ENCODE peak calls at places on chromosomes 2 and 18, in nine cellular contexts. X is endothelial cell of umbilical vein, H is breast epithelium, B is GM23338, M is H1, F is transverse colon, L is GM12891, E is stomach, C is K562. N is an unnamed sample.
A peak's percentile ranks its signal among the peaks of the same experiment; 100 is the strongest.

GRCh38 chr2:667332-668000 is 9.7 kb downstream of the TMEM18 start:
- DNase-seq in C (peak; percentile 40), H (no peak), F (no peak), B (peak; percentile 57), M (no peak), L (no peak), X (peak; percentile 75), E (no peak), N (no peak)

GRCh38 chr2:30234180-30234971 is 3.0 kb downstream of the LBH start:
- DNase-seq in E (peak; percentile 35), H (no peak), X (peak; percentile 14), C (no peak), F (peak; percentile 30), B (peak; percentile 52), M (no peak), L (no peak), N (peak; percentile 77)

GRCh38 chr18:48808476-48808875 is 142.3 kb downstream of the SMAD7 start:
- DNase-seq in F (no peak), L (no peak), B (no peak), X (peak; percentile 37), E (no peak), C (no peak), M (no peak), H (no peak), N (no peak)

GRCh38 chr18:48433541-48433940 is 24.4 kb upstream of the ZBTB7C start:
- DNase-seq in M (no peak), F (no peak), E (no peak), X (no peak), H (no peak), C (no peak), B (no peak), L (no peak), N (no peak)

GRCh38 chr2:25341753-25342371 is at the start of gene DNMT3A:
- DNase-seq in L (peak; percentile 73), H (peak; percentile 63), B (peak; percentile 78), C (peak; percentile 78), F (peak; percentile 68), X (peak; percentile 34), E (peak; percentile 74), M (no peak), N (peak; percentile 88)

GRCh38 chr2:238895361-238895882 is 47.5 kb downstream of the TWIST2 start:
- DNase-seq in L (no peak), H (no peak), E (no peak), X (no peak), F (no peak), M (no peak), B (no peak), C (no peak), N (peak; percentile 64)

GRCh38 chr18:37762076-37762475 is 196.5 kb upstream of the CELF4 start:
- DNase-seq in H (no peak), L (no peak), F (no peak), E (no peak), C (no peak), B (no peak), X (no peak), M (no peak), N (no peak)

GRCh38 chr2:230866704-230867561 is 2.2 kb downstream of the ITM2C start:
- DNase-seq in X (peak; percentile 13), H (no peak), L (no peak), E (peak; percentile 57), C (no peak), F (peak; percentile 84), M (no peak), B (no peak), N (no peak)

GRCh38 chr2:231545105-231545902 is 15.1 kb upstream of the NMUR1 start:
- DNase-seq in B (no peak), L (peak; percentile 73), X (peak; percentile 35), F (peak; percentile 69), C (peak; percentile 45), E (peak; percentile 50), M (no peak), H (no peak), N (no peak)

GRCh38 chr2:98454500-98455235 is 10.0 kb downstream of the INPP4A start:
- DNase-seq in E (no peak), X (peak; percentile 56), F (no peak), M (no peak), B (peak; percentile 36), H (no peak), L (no peak), C (peak; percentile 74), N (peak; percentile 40)

GRCh38 chr2:129767346-129767745 is 212.1 kb upstream of the RAB6C start:
- DNase-seq in L (no peak), H (no peak), F (no peak), E (no peak), C (no peak), M (no peak), B (no peak), X (no peak), N (no peak)

GRCh38 chr2:44550571-44550970 is 188.8 kb downstream of the CAMKMT start:
- DNase-seq in L (no peak), C (no peak), X (peak; percentile 36), M (no peak), H (no peak), B (no peak), E (no peak), F (no peak), N (no peak)

GRCh38 chr2:159022019-159022418 is 53.6 kb downstream of the TANC1 start:
- DNase-seq in M (no peak), E (no peak), H (no peak), F (no peak), B (no peak), L (no peak), C (no peak), X (no peak), N (no peak)
- TF ChIP-seq POLR2AphosphoS5 in M (no peak), E (no peak), H (no peak), F (no peak), B (no peak), L (no peak), C (no peak), X (no peak), N (no peak)

GRCh38 chr18:75247601-75248421 is 37.2 kb downstream of the TSHZ1 start:
- DNase-seq in H (no peak), X (peak; percentile 86), L (no peak), C (no peak), B (no peak), M (no peak), E (no peak), F (no peak), N (no peak)
- TF ChIP-seq POLR2AphosphoS5 in H (no peak), X (no peak), L (no peak), C (no peak), B (no peak), M (no peak), E (no peak), F (peak; percentile 3), N (peak; percentile 11)

GRCh38 chr18:6886931-6887330 is 157.4 kb downstream of the ARHGAP28 start:
- DNase-seq in X (no peak), H (no peak), E (no peak), L (no peak), C (no peak), B (no peak), F (no peak), M (no peak), N (no peak)
- TF ChIP-seq POLR2AphosphoS5 in X (no peak), H (no peak), E (no peak), L (no peak), C (no peak), B (no peak), F (no peak), M (no peak), N (no peak)

GRCh38 chr18:13612111-13612997 is 114.0 kb downstream of the FAM210A start:
- DNase-seq in M (no peak), E (peak; percentile 44), X (no peak), C (no peak), H (no peak), L (no peak), B (no peak), F (peak; percentile 69), N (peak; percentile 57)
- TF ChIP-seq POLR2AphosphoS5 in M (no peak), E (no peak), X (no peak), C (no peak), H (no peak), L (peak; percentile 88), B (no peak), F (no peak), N (no peak)

DNA sequence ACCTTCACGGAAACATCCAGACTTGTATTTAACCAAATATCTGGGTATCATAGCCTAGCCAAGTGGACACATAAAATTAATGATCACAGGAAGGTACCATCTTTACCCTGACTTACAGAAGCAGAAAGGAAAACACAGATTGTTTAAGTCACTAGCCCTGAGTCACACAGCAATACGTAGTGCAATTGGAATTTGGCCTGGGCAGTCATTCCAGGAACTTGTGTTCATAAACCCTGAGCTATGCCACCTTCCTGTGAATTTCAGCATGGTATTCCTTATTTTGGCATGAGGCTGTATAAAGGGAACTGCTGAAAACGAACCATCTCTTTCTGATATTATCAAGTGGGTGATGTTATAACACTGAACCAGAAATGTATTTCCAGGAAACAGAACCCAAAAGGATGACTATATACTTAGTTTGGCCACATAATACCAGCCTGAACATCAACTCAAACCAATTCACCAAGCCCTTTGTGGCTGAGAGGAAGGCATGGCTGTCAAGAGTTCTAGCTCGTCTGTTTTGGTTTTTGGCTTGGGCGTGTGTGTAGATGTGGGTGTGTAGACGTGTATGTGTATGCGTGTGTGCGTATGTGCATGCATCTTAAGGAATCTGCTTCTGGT is 533.5 kb upstream of the ID2 start:
- DNase-seq in F (peak; percentile 34), H (no peak), X (peak; percentile 80), C (no peak), M (no peak), L (no peak), E (no peak), B (no peak), N (no peak)
- TF ChIP-seq POLR2AphosphoS5 in F (no peak), H (no peak), X (no peak), C (no peak), M (no peak), L (no peak), E (no peak), B (no peak), N (no peak)